ENCODE peak calls at places on chromosomes 6 and 20, in nine cellular contexts. B is GM23248; Q is cardiac muscle cell; T is lower lobe of right lung; C is mammary epithelial cell; P is WERI-Rb-1; N is CD8-positive, alpha-beta memory T cell; G is T-helper 17 cell; O is CD8-positive, alpha-beta T cell. V is an unnamed sample. For H3K9me3, the result is how much of the 10 kb centered on the place peaks cover.

GRCh38 chr6:111573892-111574800 is 31.5 kb downstream of the TRAF3IP2 start:
- DNase-seq in N (no peak), B (peak), O (no peak), C (peak), G (no peak), T (no peak), Q (peak), P (no peak), V (no peak)

GRCh38 chr6:151060096-151060741 is 179.5 kb upstream of the AKAP12 start:
- DNase-seq in P (no peak), T (no peak), B (peak), C (peak), O (no peak), G (no peak), Q (peak), N (no peak), V (no peak)

GRCh38 chr6:111852704-111853103 is 20.5 kb downstream of the FYN start:
- DNase-seq in N (no peak), C (no peak), Q (peak), G (no peak), B (peak), O (no peak), P (no peak), T (no peak), V (no peak)

GRCh38 chr20:57326667-57327455 is 2.7 kb upstream of the SPO11 start:
- DNase-seq in B (no peak), P (no peak), Q (no peak), T (no peak), O (no peak), N (no peak), G (no peak), C (peak), V (no peak)

GRCh38 chr6:131728296-131728939 is 17.6 kb upstream of the CTAGE9 start:
- DNase-seq in C (no peak), P (no peak), G (no peak), T (no peak), Q (no peak), N (no peak), O (no peak), B (peak), V (no peak)

GRCh38 chr6:168196881-168197635 is 118.0 kb upstream of the FRMD1 start:
- DNase-seq in C (no peak), O (no peak), G (no peak), Q (no peak), P (no peak), N (no peak), B (no peak), T (no peak), V (no peak)

GRCh38 chr6:37994238-37994637 is 174.7 kb downstream of the ZFAND3 start:
- DNase-seq in G (no peak), Q (peak), C (peak), O (no peak), T (no peak), B (peak), P (no peak), N (no peak), V (no peak)

GRCh38 chr20:62206388-62206775 is 13.7 kb downstream of the HRH3 start:
- DNase-seq in T (peak), G (no peak), Q (no peak), B (no peak), P (no peak), C (no peak), O (no peak), N (no peak), V (no peak)

GRCh38 chr6:75199856-75200255 is 6.0 kb downstream of the COL12A1 start:
- DNase-seq in T (no peak), Q (no peak), N (no peak), G (no peak), C (no peak), O (no peak), P (no peak), B (peak), V (no peak)
- H3K9me3 ChIP-seq in T (under half), Q (under half), N (under half), G (under half), C (under half), O (under half), P (under half), B (under half), V (under half)

DNA sequence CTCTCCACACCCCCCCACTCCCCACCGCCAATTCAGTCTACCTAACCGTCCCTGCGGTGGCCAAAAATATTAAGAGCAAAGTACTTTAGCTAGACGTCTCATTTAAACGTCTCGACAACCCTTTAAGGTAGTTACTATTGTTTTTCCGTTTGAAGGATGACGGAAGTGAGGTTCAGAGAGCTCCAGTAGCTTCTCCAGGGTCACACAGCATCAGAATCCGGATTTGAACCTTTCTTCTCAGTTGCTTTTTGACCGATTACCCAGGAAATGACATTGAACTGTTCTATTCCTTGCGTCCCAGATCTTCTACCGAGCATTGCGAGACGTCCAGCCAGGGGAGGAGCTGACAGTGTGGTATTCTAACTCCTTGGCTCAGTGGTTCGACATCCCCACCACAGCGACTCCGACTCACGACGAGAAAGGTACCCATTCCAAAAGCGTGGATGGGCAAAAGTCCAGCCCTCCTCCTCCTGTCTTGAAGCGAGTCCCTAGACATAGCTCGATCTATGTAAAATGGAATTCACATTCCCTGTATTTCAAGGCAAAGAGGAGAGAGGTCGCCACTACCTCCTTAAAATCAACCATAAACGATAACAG is 2.4 kb downstream of the PRDM13 start:
- DNase-seq in P (no peak), T (no peak), G (no peak), C (no peak), N (no peak), O (no peak), Q (no peak), B (no peak), V (no peak)
- H3K9me3 ChIP-seq in P (under half), T (under half), G (under half), C (under half), N (under half), O (under half), Q (under half), B (under half), V (under half)

GRCh38 chr6:27452496-27452897 is 20.4 kb downstream of the ZNF184 start:
- DNase-seq in T (no peak), C (no peak), P (no peak), Q (no peak), N (no peak), O (no peak), G (no peak), B (peak), V (no peak)
- H3K9me3 ChIP-seq in T (half or more), C (half or more), P (half or more), Q (under half), N (half or more), O (half or more), G (half or more), B (under half), V (under half)

GRCh38 chr6:30295844-30296243 is 30.9 kb upstream of the TRIM39 start:
- DNase-seq in T (no peak), G (no peak), O (no peak), B (no peak), N (no peak), Q (no peak), C (no peak), P (no peak), V (no peak)
- H3K9me3 ChIP-seq in T (under half), G (under half), O (under half), B (under half), N (under half), Q (under half), C (under half), P (under half), V (under half)

V was measured in BE2C.